ENCODE peak calls at places on chromosomes 6 and 20, in nine cellular contexts. One of them, this sample, is unnamed.

GRCh38 chr6:70980800-70981199 is 23.9 kb upstream of the B3GAT2 start:
- DNase-seq in posterior vena cava: no peak
- DNase-seq in lung: no peak
- DNase-seq in T-helper 9 cell: no peak
- DNase-seq in T-helper 1 cell: no peak
- DNase-seq in gastrocnemius medialis: no peak
- DNase-seq in stomach: no peak
- DNase-seq in germinal center: no peak
- DNase-seq in endothelial cell: no peak
- DNase-seq in this sample: no peak

GRCh38 chr6:31270788-31271640 is 878 bp downstream of the HLA-C start:
- DNase-seq in posterior vena cava: peak; percentile 92
- DNase-seq in lung: peak; percentile 87
- DNase-seq in T-helper 9 cell: peak; percentile 57
- DNase-seq in T-helper 1 cell: peak; percentile 58
- DNase-seq in gastrocnemius medialis: peak; percentile 59
- DNase-seq in stomach: peak; percentile 82
- DNase-seq in germinal center: peak; percentile 56
- DNase-seq in endothelial cell: no peak
- DNase-seq in this sample: no peak

GRCh38 chr20:54415967-54416366 is 59.4 kb upstream of the DOK5 start:
- DNase-seq in posterior vena cava: no peak
- DNase-seq in lung: no peak
- DNase-seq in T-helper 9 cell: no peak
- DNase-seq in T-helper 1 cell: no peak
- DNase-seq in gastrocnemius medialis: no peak
- DNase-seq in stomach: no peak
- DNase-seq in germinal center: no peak
- DNase-seq in endothelial cell: no peak
- DNase-seq in this sample: no peak

GRCh38 chr6:122347251-122347650 is 52.2 kb upstream of the HSF2 start:
- DNase-seq in posterior vena cava: no peak
- DNase-seq in lung: no peak
- DNase-seq in T-helper 9 cell: no peak
- DNase-seq in T-helper 1 cell: no peak
- DNase-seq in gastrocnemius medialis: no peak
- DNase-seq in stomach: no peak
- DNase-seq in germinal center: no peak
- DNase-seq in endothelial cell: no peak
- DNase-seq in this sample: no peak

GRCh38 chr6:135667694-135668455 is 170.3 kb upstream of the AHI1 start:
- DNase-seq in posterior vena cava: peak; percentile 82
- DNase-seq in lung: no peak
- DNase-seq in T-helper 9 cell: no peak
- DNase-seq in T-helper 1 cell: no peak
- DNase-seq in gastrocnemius medialis: no peak
- DNase-seq in stomach: no peak
- DNase-seq in germinal center: no peak
- DNase-seq in endothelial cell: no peak
- DNase-seq in this sample: no peak

GRCh38 chr6:43781572-43781928 is 11.5 kb downstream of the VEGFA start:
- DNase-seq in posterior vena cava: peak; percentile 62
- DNase-seq in lung: no peak
- DNase-seq in T-helper 9 cell: no peak
- DNase-seq in T-helper 1 cell: no peak
- DNase-seq in gastrocnemius medialis: no peak
- DNase-seq in stomach: no peak
- DNase-seq in germinal center: no peak
- DNase-seq in endothelial cell: no peak
- DNase-seq in this sample: no peak

GRCh38 chr6:150119256-150119655 is 23.6 kb upstream of the PPP1R14C start:
- DNase-seq in posterior vena cava: no peak
- DNase-seq in lung: no peak
- DNase-seq in T-helper 9 cell: no peak
- DNase-seq in T-helper 1 cell: no peak
- DNase-seq in gastrocnemius medialis: no peak
- DNase-seq in stomach: no peak
- DNase-seq in germinal center: no peak
- DNase-seq in endothelial cell: no peak
- DNase-seq in this sample: no peak

GRCh38 chr6:109867009-109867969 is 110.8 kb upstream of the GPR6 start:
- DNase-seq in posterior vena cava: peak; percentile 83
- DNase-seq in lung: no peak
- DNase-seq in T-helper 9 cell: no peak
- DNase-seq in T-helper 1 cell: no peak
- DNase-seq in gastrocnemius medialis: no peak
- DNase-seq in stomach: peak; percentile 73
- DNase-seq in germinal center: no peak
- DNase-seq in endothelial cell: no peak
- DNase-seq in this sample: peak; percentile 13

This sample was measured in HAP-1.